ENCODE peak calls at places on chromosome 7, in ten cellular contexts. K, T, A, H, L, U, D, O, I and X are unnamed samples.

GRCh38 chr7:3597243-3597642 is 296.2 kb downstream of the SDK1 start:
- DNase-seq in K (no peak), T (no peak), A (no peak), H (no peak), L (no peak), U (no peak), D (no peak), O (no peak), I (no peak), X (no peak)

GRCh38 chr7:23680417-23681405 is 712 bp downstream of the FAM221A start:
- DNase-seq in K (peak; percentile 41), T (peak; percentile 16), A (peak; percentile 42), H (peak; percentile 47), L (peak; percentile 53), U (peak; percentile 77), D (no peak), O (no peak), I (peak; percentile 86), X (no peak)

GRCh38 chr7:31204066-31204465 is 136.5 kb downstream of the NEUROD6 start:
- DNase-seq in K (no peak), T (no peak), A (peak; percentile 9), H (no peak), L (no peak), U (no peak), D (no peak), O (no peak), I (no peak), X (no peak)

GRCh38 chr7:66627876-66628360 is 763 bp upstream of the KCTD7 start:
- DNase-seq in K (no peak), T (no peak), A (no peak), H (no peak), L (no peak), U (peak; percentile 8), D (no peak), O (no peak), I (no peak), X (no peak)

GRCh38 chr7:99167072-99167471 is 23.2 kb upstream of the SMURF1 start:
- DNase-seq in K (no peak), T (no peak), A (no peak), H (no peak), L (no peak), U (no peak), D (no peak), O (no peak), I (no peak), X (no peak)

GRCh38 chr7:159067870-159068787 is 76.5 kb downstream of the VIPR2 start:
- DNase-seq in K (no peak), T (no peak), A (no peak), H (peak; percentile 61), L (no peak), U (no peak), D (no peak), O (no peak), I (no peak), X (no peak)

GRCh38 chr7:51307811-51308737 is 8.5 kb downstream of the COBL start:
- DNase-seq in K (no peak), T (no peak), A (no peak), H (no peak), L (no peak), U (no peak), D (no peak), O (no peak), I (no peak), X (no peak)

GRCh38 chr7:114759347-114760062 is 162.4 kb upstream of the MDFIC start:
- DNase-seq in K (no peak), T (no peak), A (no peak), H (no peak), L (no peak), U (no peak), D (no peak), O (no peak), I (peak; percentile 95), X (peak; percentile 41)

GRCh38 chr7:46003896-46004875 is 83.1 kb upstream of the IGFBP3 start:
- DNase-seq in K (peak; percentile 68), T (no peak), A (no peak), H (no peak), L (no peak), U (no peak), D (peak; percentile 55), O (no peak), I (no peak), X (peak; percentile 80)

GRCh38 chr7:1940402-1940786 is 270.3 kb downstream of the ELFN1 start:
- DNase-seq in K (no peak), T (peak; percentile 77), A (no peak), H (no peak), L (no peak), U (no peak), D (no peak), O (peak; percentile 33), I (no peak), X (peak; percentile 50)

GRCh38 chr7:132417037-132417906 is 159.0 kb downstream of the PLXNA4 start:
- DNase-seq in K (no peak), T (no peak), A (no peak), H (no peak), L (no peak), U (no peak), D (no peak), O (no peak), I (no peak), X (no peak)

GRCh38 chr7:147803625-147804024 is 786.9 kb upstream of the C7orf33 start:
- DNase-seq in K (no peak), T (no peak), A (no peak), H (no peak), L (no peak), U (no peak), D (no peak), O (no peak), I (peak; percentile 63), X (no peak)

GRCh38 chr7:24427048-24427447 is 143.1 kb downstream of the NPY start:
- DNase-seq in K (no peak), T (no peak), A (no peak), H (no peak), L (no peak), U (no peak), D (no peak), O (no peak), I (no peak), X (no peak)

GRCh38 chr7:76507723-76508406 is 2.5 kb upstream of the UPK3B start:
- DNase-seq in K (peak; percentile 14), T (no peak), A (no peak), H (no peak), L (no peak), U (no peak), D (no peak), O (no peak), I (no peak), X (peak; percentile 18)

GRCh38 chr7:92717601-92717981 is 118.8 kb downstream of the CDK6 start:
- DNase-seq in K (no peak), T (no peak), A (peak; percentile 56), H (no peak), L (no peak), U (no peak), D (no peak), O (no peak), I (no peak), X (no peak)

GRCh38 chr7:11570922-11571550 is 261.0 kb downstream of the THSD7A start:
- DNase-seq in K (no peak), T (no peak), A (no peak), H (no peak), L (no peak), U (no peak), D (no peak), O (no peak), I (no peak), X (no peak)

GRCh38 chr7:78970440-78970916 is 483.0 kb downstream of the MAGI2 start:
- DNase-seq in K (no peak), T (no peak), A (no peak), H (no peak), L (no peak), U (peak; percentile 4), D (no peak), O (no peak), I (no peak), X (no peak)

GRCh38 chr7:99102809-99103690 is 40.9 kb downstream of the SMURF1 start:
- DNase-seq in K (no peak), T (no peak), A (no peak), H (no peak), L (no peak), U (no peak), D (peak; percentile 39), O (no peak), I (no peak), X (peak; percentile 70)

GRCh38 chr7:45982912-45983719 is 62.0 kb upstream of the IGFBP3 start:
- DNase-seq in K (no peak), T (no peak), A (no peak), H (no peak), L (no peak), U (no peak), D (no peak), O (no peak), I (no peak), X (no peak)

GRCh38 chr7:1666251-1666778 is 3.8 kb upstream of the ELFN1 start:
- DNase-seq in K (peak; percentile 62), T (no peak), A (no peak), H (no peak), L (no peak), U (peak; percentile 35), D (no peak), O (no peak), I (no peak), X (no peak)

GRCh38 chr7:138980575-138981285 is 459 bp downstream of the KIAA1549 start:
- DNase-seq in K (no peak), T (no peak), A (no peak), H (no peak), L (peak; percentile 40), U (peak; percentile 45), D (no peak), O (no peak), I (peak; percentile 64), X (peak; percentile 18)

GRCh38 chr7:154505362-154505761 is 453.2 kb downstream of the DPP6 start:
- DNase-seq in K (no peak), T (no peak), A (no peak), H (no peak), L (no peak), U (no peak), D (no peak), O (no peak), I (no peak), X (no peak)

GRCh38 chr7:150778014-150778737 is 22.0 kb downstream of the TMEM176B start:
- DNase-seq in K (no peak), T (no peak), A (no peak), H (no peak), L (no peak), U (no peak), D (no peak), O (no peak), I (no peak), X (no peak)

GRCh38 chr7:28347964-28348363 is 64.4 kb upstream of the CREB5 start:
- DNase-seq in K (no peak), T (no peak), A (no peak), H (no peak), L (no peak), U (no peak), D (peak; percentile 16), O (no peak), I (no peak), X (peak; percentile 56)

GRCh38 chr7:137754076-137754851 is 92.5 kb downstream of the DGKI start:
- DNase-seq in K (no peak), T (no peak), A (no peak), H (no peak), L (no peak), U (no peak), D (no peak), O (no peak), I (peak; percentile 32), X (no peak)

GRCh38 chr7:131652934-131653333 is 96.5 kb upstream of the PODXL start:
- DNase-seq in K (no peak), T (no peak), A (no peak), H (no peak), L (no peak), U (no peak), D (no peak), O (no peak), I (no peak), X (no peak)

GRCh38 chr7:74094224-74095095 is 10.9 kb downstream of the LIMK1 start:
- DNase-seq in K (peak; percentile 92), T (peak; percentile 69), A (no peak), H (peak; percentile 72), L (no peak), U (peak; percentile 18), D (peak; percentile 66), O (peak; percentile 55), I (no peak), X (peak; percentile 91)

GRCh38 chr7:105352018-105352612 is 36.6 kb downstream of the SRPK2 start:
- DNase-seq in K (peak; percentile 47), T (peak; percentile 42), A (peak; percentile 59), H (peak; percentile 59), L (no peak), U (no peak), D (peak; percentile 55), O (peak; percentile 17), I (no peak), X (peak; percentile 68)